ENCODE peak calls at places on chromosomes 4 and X, in ten cellular contexts. A is colonic mucosa, F is PC-3, Q is retinal pigment epithelial cell, R is PC-9, V is lung, E is astrocyte of the cerebellum, N is WERI-Rb-1, K is Peyer's patch, W is tibial artery. Y is an unnamed sample.

GRCh38 chr4:147560632-147561031 is 56.6 kb upstream of the TMEM184C start:
- DNase-seq in A (no peak), F (peak), Q (no peak), R (no peak), V (no peak), E (no peak), N (no peak), K (no peak), W (no peak), Y (peak)

GRCh38 chrX:50638123-50638522 is 167.5 kb upstream of the DGKK start:
- DNase-seq in A (no peak), F (no peak), Q (no peak), R (no peak), V (no peak), E (no peak), N (no peak), K (no peak), W (no peak), Y (no peak)

GRCh38 chr4:75985116-75985515 is 5.6 kb downstream of the SDAD1 start:
- DNase-seq in A (no peak), F (peak), Q (no peak), R (no peak), V (no peak), E (peak), N (no peak), K (no peak), W (no peak), Y (peak)

GRCh38 chr4:148693913-148694649 is 251.9 kb upstream of the NR3C2 start:
- DNase-seq in A (peak), F (no peak), Q (no peak), R (no peak), V (no peak), E (no peak), N (no peak), K (peak), W (no peak), Y (no peak)

GRCh38 chr4:1983846-1984405 is 24.8 kb downstream of the NELFA start:
- DNase-seq in A (no peak), F (no peak), Q (no peak), R (no peak), V (no peak), E (no peak), N (no peak), K (no peak), W (no peak), Y (no peak)

GRCh38 chr4:132417220-132417619 is 731.9 kb upstream of the PCDH10 start:
- DNase-seq in A (no peak), F (peak), Q (no peak), R (no peak), V (no peak), E (no peak), N (no peak), K (no peak), W (no peak), Y (no peak)

GRCh38 chr4:25030283-25031076 is at the start of gene LGI2:
- DNase-seq in A (peak), F (peak), Q (no peak), R (no peak), V (no peak), E (no peak), N (peak), K (no peak), W (peak), Y (peak)

GRCh38 chr4:16582526-16582925 is 315.9 kb downstream of the LDB2 start:
- DNase-seq in A (no peak), F (no peak), Q (no peak), R (no peak), V (no peak), E (no peak), N (peak), K (no peak), W (no peak), Y (no peak)

GRCh38 chr4:144178414-144178813 is 37.9 kb upstream of the GYPA start:
- DNase-seq in A (no peak), F (no peak), Q (no peak), R (no peak), V (no peak), E (peak), N (no peak), K (no peak), W (no peak), Y (no peak)

GRCh38 chrX:11180571-11180970 is 69.4 kb downstream of the HCCS start:
- DNase-seq in A (no peak), F (peak), Q (no peak), R (no peak), V (no peak), E (no peak), N (no peak), K (no peak), W (no peak), Y (peak)

GRCh38 chr4:26192921-26193894 is 127.6 kb upstream of the RBPJ start:
- DNase-seq in A (no peak), F (no peak), Q (no peak), R (no peak), V (no peak), E (no peak), N (peak), K (no peak), W (no peak), Y (no peak)

GRCh38 chr4:103137446-103137827 is 37.8 kb upstream of the BDH2 start:
- DNase-seq in A (no peak), F (peak), Q (no peak), R (peak), V (no peak), E (no peak), N (no peak), K (no peak), W (no peak), Y (peak)

GRCh38 chr4:110211007-110211769 is 12.8 kb upstream of the ELOVL6 start:
- DNase-seq in A (peak), F (peak), Q (no peak), R (no peak), V (no peak), E (peak), N (peak), K (peak), W (no peak), Y (peak)

GRCh38 chrX:2712890-2713860 is 22.1 kb downstream of the CD99 start:
- DNase-seq in A (no peak), F (no peak), Q (no peak), R (no peak), V (no peak), E (no peak), N (no peak), K (no peak), W (no peak), Y (no peak)

GRCh38 chr4:72568959-72569718 is at the start of gene ADAMTS3:
- DNase-seq in A (peak), F (peak), Q (peak), R (no peak), V (peak), E (no peak), N (peak), K (peak), W (peak), Y (peak)

GRCh38 chrX:10158279-10158939 is 1.6 kb downstream of the CLCN4 start:
- DNase-seq in A (no peak), F (no peak), Q (no peak), R (no peak), V (no peak), E (no peak), N (peak), K (peak), W (no peak), Y (peak)

GRCh38 chrX:35890699-35891098 is 28.8 kb upstream of the CFAP47 start:
- DNase-seq in A (peak), F (peak), Q (peak), R (peak), V (peak), E (peak), N (peak), K (peak), W (peak), Y (peak)

GRCh38 chr4:41110050-41110449 is 104.3 kb downstream of the APBB2 start:
- DNase-seq in A (no peak), F (no peak), Q (no peak), R (no peak), V (no peak), E (no peak), N (no peak), K (no peak), W (no peak), Y (no peak)

GRCh38 chrX:67500617-67501016 is 43.2 kb upstream of the AR start:
- DNase-seq in A (no peak), F (no peak), Q (no peak), R (no peak), V (no peak), E (no peak), N (no peak), K (no peak), W (no peak), Y (no peak)

GRCh38 chr4:140372607-140373327 is 679 bp upstream of the SCOC start:
- DNase-seq in A (no peak), F (peak), Q (no peak), R (no peak), V (no peak), E (no peak), N (peak), K (peak), W (no peak), Y (peak)

GRCh38 chr4:172480471-172480870 is 667.3 kb downstream of the GALNTL6 start:
- DNase-seq in A (no peak), F (no peak), Q (no peak), R (no peak), V (no peak), E (no peak), N (no peak), K (no peak), W (no peak), Y (no peak)

GRCh38 chrX:50609796-50610195 is 139.2 kb upstream of the DGKK start:
- DNase-seq in A (no peak), F (no peak), Q (peak), R (no peak), V (no peak), E (no peak), N (no peak), K (no peak), W (no peak), Y (peak)

GRCh38 chrX:154321624-154322023 is 26.0 kb downstream of the TKTL1 start:
- DNase-seq in A (no peak), F (no peak), Q (no peak), R (no peak), V (no peak), E (no peak), N (peak), K (no peak), W (no peak), Y (no peak)

GRCh38 chr4:122612540-122612939 is 8.3 kb downstream of the IL21 start:
- DNase-seq in A (no peak), F (peak), Q (no peak), R (peak), V (no peak), E (no peak), N (no peak), K (no peak), W (no peak), Y (peak)

GRCh38 chrX:101262590-101262989 is 28.5 kb downstream of the TAF7L start:
- DNase-seq in A (no peak), F (no peak), Q (no peak), R (no peak), V (no peak), E (no peak), N (no peak), K (no peak), W (no peak), Y (no peak)

GRCh38 chr4:146247356-146247755 is 33.0 kb downstream of the REELD1 start:
- DNase-seq in A (no peak), F (no peak), Q (no peak), R (no peak), V (no peak), E (no peak), N (no peak), K (no peak), W (no peak), Y (no peak)

GRCh38 chr4:32987111-32987510 is 2266.9 kb downstream of the PCDH7 start:
- DNase-seq in A (no peak), F (no peak), Q (peak), R (no peak), V (no peak), E (no peak), N (no peak), K (no peak), W (no peak), Y (peak)

GRCh38 chr4:142379277-142380051 is 466.6 kb downstream of the INPP4B start:
- DNase-seq in A (no peak), F (peak), Q (peak), R (peak), V (no peak), E (peak), N (no peak), K (no peak), W (no peak), Y (peak)

GRCh38 chr4:77021614-77022089 is 54.1 kb downstream of the CCNI start:
- DNase-seq in A (no peak), F (no peak), Q (no peak), R (no peak), V (no peak), E (no peak), N (no peak), K (no peak), W (peak), Y (peak)

GRCh38 chrX:41522071-41522470 is 74.9 kb downstream of the NYX start:
- DNase-seq in A (no peak), F (no peak), Q (no peak), R (no peak), V (no peak), E (no peak), N (no peak), K (no peak), W (no peak), Y (peak)

GRCh38 chrX:103177561-103177960 is 37.3 kb upstream of the BEX4 start:
- DNase-seq in A (no peak), F (no peak), Q (no peak), R (no peak), V (no peak), E (no peak), N (no peak), K (no peak), W (no peak), Y (no peak)

GRCh38 chr4:108636246-108636645 is 14.2 kb upstream of the OSTC start:
- DNase-seq in A (no peak), F (no peak), Q (no peak), R (no peak), V (no peak), E (no peak), N (no peak), K (no peak), W (no peak), Y (no peak)

GRCh38 chr4:173699841-173700475 is 169.9 kb upstream of the HAND2 start:
- DNase-seq in A (no peak), F (no peak), Q (no peak), R (no peak), V (no peak), E (no peak), N (no peak), K (no peak), W (no peak), Y (no peak)
- H3K4me3 ChIP-seq in A (no peak), F (no peak), Q (no peak), R (no peak), V (no peak), E (no peak), N (no peak), K (no peak), W (no peak), Y (no peak)

GRCh38 chr4:11954093-11954492 is 525.4 kb upstream of the HS3ST1 start:
- DNase-seq in A (peak), F (peak), Q (peak), R (no peak), V (no peak), E (peak), N (peak), K (peak), W (no peak), Y (peak)
- TF ChIP-seq CTCF in A (no peak), F (peak), Q (peak), R (peak), V (peak), E (peak), N (peak), K (no peak), W (no peak), Y (peak)

DNA sequence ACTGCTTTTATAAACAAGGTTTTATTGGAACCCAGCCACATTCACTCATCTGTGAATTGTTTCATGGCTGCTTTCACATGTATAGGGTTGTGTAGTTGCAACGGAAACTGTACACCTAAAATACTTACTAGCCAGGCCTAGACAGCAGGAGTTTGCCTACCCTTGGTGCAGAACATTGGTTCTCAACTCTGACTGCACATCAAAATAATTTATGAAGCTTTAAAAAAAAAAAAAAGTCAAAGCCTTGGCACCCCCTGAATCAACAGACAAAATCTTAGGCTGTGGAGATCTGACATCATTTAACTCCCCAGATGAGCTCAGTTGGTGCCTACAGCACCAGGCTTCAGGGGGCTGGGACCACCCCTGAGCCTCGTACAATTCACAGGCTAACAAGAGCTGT is 27.7 kb downstream of the ADGRA3 start:
- DNase-seq in A (no peak), F (no peak), Q (no peak), R (no peak), V (no peak), E (no peak), N (no peak), K (no peak), W (no peak), Y (no peak)
- H3K4me3 ChIP-seq in A (no peak), F (no peak), Q (no peak), R (no peak), V (no peak), E (no peak), N (no peak), K (no peak), W (no peak), Y (no peak)

GRCh38 chr4:135485371-135485770 is 1283.8 kb upstream of the PABPC4L start:
- DNase-seq in A (no peak), F (no peak), Q (no peak), R (no peak), V (no peak), E (no peak), N (no peak), K (no peak), W (no peak), Y (no peak)
- TF ChIP-seq CTCF in A (no peak), F (no peak), Q (no peak), R (no peak), V (no peak), E (no peak), N (no peak), K (no peak), W (no peak), Y (no peak)

GRCh38 chr4:188110036-188110435 is 633 bp upstream of the TRIML2 start:
- DNase-seq in A (no peak), F (no peak), Q (no peak), R (no peak), V (no peak), E (no peak), N (no peak), K (no peak), W (no peak), Y (no peak)

GRCh38 chr4:188110741-188111458 is 1.5 kb upstream of the TRIML2 start:
- DNase-seq in A (no peak), F (peak), Q (peak), R (no peak), V (no peak), E (no peak), N (no peak), K (no peak), W (no peak), Y (peak)

GRCh38 chr4:188106454-188106853 is 2.9 kb downstream of the TRIML2 start:
- DNase-seq in A (no peak), F (no peak), Q (no peak), R (no peak), V (no peak), E (no peak), N (no peak), K (no peak), W (no peak), Y (no peak)

GRCh38 chr4:188107931-188108843 is 1.2 kb downstream of the TRIML2 start:
- DNase-seq in A (no peak), F (peak), Q (no peak), R (no peak), V (no peak), E (no peak), N (no peak), K (no peak), W (no peak), Y (peak)

DNA sequence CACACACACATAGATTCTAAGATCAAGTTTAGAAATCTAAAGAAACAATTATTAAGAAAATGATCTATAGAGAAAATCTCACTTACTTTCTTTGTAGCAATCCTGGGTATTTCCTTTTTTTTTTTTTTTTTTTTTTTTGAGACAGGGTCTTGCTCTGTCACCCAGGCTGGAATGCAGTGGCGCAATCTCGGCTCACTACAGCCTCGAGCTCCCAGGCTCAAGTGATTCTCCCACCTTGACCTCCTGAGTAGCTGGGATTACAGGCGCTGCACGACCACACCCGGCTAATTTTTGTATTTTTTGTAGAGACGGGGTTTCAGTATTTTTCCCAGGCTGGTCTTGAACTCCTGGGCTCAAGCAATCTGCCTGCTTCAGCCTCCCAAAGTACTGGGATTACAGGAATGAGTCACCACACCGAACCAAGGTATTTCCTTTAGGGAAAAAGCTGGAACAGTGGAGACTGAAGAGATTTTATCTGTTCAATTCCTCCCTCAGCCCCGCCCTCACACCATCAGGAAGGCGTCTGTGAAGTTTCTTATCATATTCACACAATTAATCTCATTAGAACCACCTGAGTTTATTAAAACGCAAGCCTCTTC is at the start of gene TRIML2:
- DNase-seq in A (no peak), F (peak), Q (no peak), R (peak), V (no peak), E (no peak), N (no peak), K (no peak), W (no peak), Y (peak)
- H3K4me3 ChIP-seq in A (no peak), F (no peak), Q (no peak), R (no peak), V (no peak), E (no peak), N (no peak), K (no peak), W (no peak), Y (no peak)

GRCh38 chr4:6705638-6706037 is 4.0 kb downstream of the MRFAP1L1 start:
- DNase-seq in A (no peak), F (no peak), Q (no peak), R (no peak), V (no peak), E (no peak), N (no peak), K (no peak), W (no peak), Y (no peak)

GRCh38 chr4:6702761-6703160 is 6.9 kb downstream of the MRFAP1L1 start:
- DNase-seq in A (no peak), F (no peak), Q (no peak), R (no peak), V (no peak), E (no peak), N (no peak), K (no peak), W (no peak), Y (no peak)

GRCh38 chr4:6703786-6704185 is 5.9 kb downstream of the MRFAP1L1 start:
- DNase-seq in A (no peak), F (no peak), Q (no peak), R (no peak), V (no peak), E (no peak), N (no peak), K (no peak), W (no peak), Y (no peak)

GRCh38 chr4:6699903-6700302 is 6.2 kb downstream of the S100P start:
- DNase-seq in A (no peak), F (no peak), Q (no peak), R (no peak), V (no peak), E (no peak), N (no peak), K (peak), W (no peak), Y (no peak)

DNA sequence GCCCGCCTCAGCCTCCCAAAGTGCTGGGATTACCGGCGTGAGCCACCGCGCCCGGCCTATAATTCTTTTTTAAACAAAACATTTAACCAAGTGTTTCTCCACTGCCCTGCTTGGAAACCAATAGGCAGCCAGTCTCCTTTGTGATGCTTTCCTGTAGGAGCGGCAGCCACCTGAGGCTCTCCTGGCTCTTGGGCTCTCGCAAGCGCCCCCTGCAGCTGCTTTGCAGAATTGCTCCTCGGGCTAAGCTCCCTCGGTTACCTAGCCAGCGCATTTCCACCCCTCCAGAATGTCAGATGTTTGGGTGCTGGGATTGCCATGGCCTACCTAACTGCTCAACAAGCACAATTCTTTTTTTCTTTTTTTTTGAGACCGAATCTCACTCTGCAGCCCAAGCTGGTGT is 7.7 kb downstream of the S100P start:
- DNase-seq in A (no peak), F (peak), Q (no peak), R (no peak), V (no peak), E (no peak), N (peak), K (peak), W (no peak), Y (no peak)
- TF ChIP-seq CTCF in A (peak), F (peak), Q (peak), R (peak), V (no peak), E (peak), N (peak), K (no peak), W (no peak), Y (peak)

GRCh38 chr4:185145572-185145971 is 2.5 kb downstream of the SLC25A4 start:
- DNase-seq in A (no peak), F (no peak), Q (no peak), R (no peak), V (no peak), E (no peak), N (no peak), K (no peak), W (peak), Y (no peak)
- H3K4me3 ChIP-seq in A (no peak), F (no peak), Q (no peak), R (no peak), V (no peak), E (no peak), N (no peak), K (no peak), W (peak), Y (no peak)

GRCh38 chr4:128379860-128380259 is 92.2 kb upstream of the PGRMC2 start:
- DNase-seq in A (no peak), F (peak), Q (no peak), R (no peak), V (no peak), E (no peak), N (peak), K (peak), W (peak), Y (peak)
- TF ChIP-seq CTCF in A (peak), F (peak), Q (peak), R (peak), V (no peak), E (peak), N (peak), K (no peak), W (peak), Y (peak)

Y was measured in epithelial cell of esophagus.